ENCODE peak calls at places on chromosomes 6 and 20, in four cellular contexts. F, K, L and M are unnamed samples.

GRCh38 chr6:169863149-169863525 is 111.7 kb downstream of the ERMARD start:
- DNase-seq in L (no peak), F (no peak), K (no peak), M (no peak)

GRCh38 chr6:7540595-7540994 is 876 bp upstream of the DSP start:
- DNase-seq in L (no peak), F (no peak), K (no peak), M (peak; percentile 19)

GRCh38 chr6:35487653-35488516 is 9.0 kb downstream of the TEAD3 start:
- DNase-seq in K (peak; percentile 54), L (no peak), F (no peak), M (peak; percentile 74)

GRCh38 chr6:36349240-36349639 is 12.6 kb upstream of the BNIP5 start:
- DNase-seq in K (no peak), L (peak; percentile 65), F (no peak), M (no peak)

GRCh38 chr6:113842165-113842564 is 15.0 kb upstream of the MARCKS start:
- DNase-seq in F (no peak), L (no peak), K (peak; percentile 74), M (no peak)

GRCh38 chr6:33126101-33126714 is 50.4 kb downstream of the HLA-DPB1 start:
- DNase-seq in F (no peak), L (peak; percentile 79), K (peak; percentile 12), M (peak; percentile 51)

GRCh38 chr6:146433881-146434741 is 109.5 kb upstream of the RAB32 start:
- DNase-seq in L (no peak), F (no peak), K (no peak), M (peak; percentile 52)

GRCh38 chr20:23047738-23048214 is 1.7 kb downstream of the THBD start:
- DNase-seq in F (no peak), L (no peak), K (no peak), M (no peak)

GRCh38 chr6:46324706-46325105 is 153.9 kb upstream of the ENPP5 start:
- DNase-seq in F (no peak), K (no peak), L (no peak), M (no peak)

GRCh38 chr6:70108230-70108629 is 194.7 kb downstream of the COL9A1 start:
- DNase-seq in F (peak; percentile 21), L (peak; percentile 55), K (peak; percentile 35), M (peak; percentile 28)

GRCh38 chr20:41011551-41012067 is 17.0 kb upstream of the TOP1 start:
- DNase-seq in L (no peak), K (no peak), F (peak; percentile 95), M (no peak)

GRCh38 chr20:5923493-5923892 is 26.8 kb downstream of the TRMT6 start:
- DNase-seq in K (no peak), L (no peak), F (no peak), M (no peak)

GRCh38 chr20:63191400-63191799 is 24.5 kb downstream of the YTHDF1 start:
- DNase-seq in L (no peak), F (no peak), K (peak; percentile 19), M (no peak)

GRCh38 chr20:19832875-19833274 is 74.8 kb downstream of the RIN2 start:
- DNase-seq in F (no peak), K (no peak), L (no peak), M (no peak)

GRCh38 chr6:79913369-79913768 is 34.0 kb downstream of the ELOVL4 start:
- DNase-seq in F (no peak), K (no peak), L (no peak), M (peak; percentile 12)

GRCh38 chr6:167759912-167760311 is 66.8 kb upstream of the AFDN start:
- DNase-seq in F (no peak), L (no peak), K (no peak), M (no peak)

GRCh38 chr20:50346372-50347347 is 156.0 kb downstream of the CEBPB start:
- DNase-seq in L (no peak), F (no peak), K (peak; percentile 92), M (peak; percentile 82)

GRCh38 chr6:137087902-137088301 is 43.1 kb upstream of the IL20RA start:
- DNase-seq in L (no peak), F (no peak), K (no peak), M (no peak)

GRCh38 chr20:62536731-62537401 is 61.1 kb upstream of the GATA5 start:
- DNase-seq in L (no peak), K (peak; percentile 12), F (no peak), M (no peak)

GRCh38 chr6:122580731-122581130 is 29.5 kb upstream of the PKIB start:
- DNase-seq in L (peak; percentile 10), K (no peak), F (no peak), M (no peak)

GRCh38 chr20:48530957-48531356 is 296.8 kb downstream of the PREX1 start:
- DNase-seq in K (no peak), F (no peak), L (no peak), M (no peak)

GRCh38 chr20:41507851-41508250 is 110.3 kb downstream of the CHD6 start:
- DNase-seq in F (no peak), K (no peak), L (no peak), M (no peak)

GRCh38 chr6:105318660-105319059 is 84.2 kb downstream of the PREP start:
- DNase-seq in K (peak; percentile 51), L (no peak), F (no peak), M (no peak)

GRCh38 chr20:13877789-13878188 is 93.0 kb downstream of the NDUFAF5 start:
- DNase-seq in K (no peak), F (no peak), L (no peak), M (no peak)

GRCh38 chr20:38164624-38165088 is 414 bp downstream of the TGM2 start:
- DNase-seq in F (no peak), K (no peak), L (no peak), M (no peak)

GRCh38 chr20:38164069-38164468 is 1.0 kb downstream of the TGM2 start:
- DNase-seq in F (no peak), L (no peak), K (no peak), M (no peak)

GRCh38 chr20:38165966-38166706 is 1.1 kb upstream of the TGM2 start:
- DNase-seq in L (no peak), F (no peak), K (peak; percentile 35), M (no peak)

GRCh38 chr20:38166707-38167233 is 1.7 kb upstream of the TGM2 start:
- DNase-seq in L (no peak), K (no peak), F (no peak), M (no peak)

GRCh38 chr20:38165089-38165965 is at the start of gene TGM2:
- DNase-seq in K (peak; percentile 69), L (peak; percentile 92), F (peak; percentile 32), M (peak; percentile 92)
- H3K9ac ChIP-seq in K (peak within 1 kb of the TSS; percentile 64), L (peak within 1 kb of the TSS; percentile 67), F (no peak within 1 kb of the TSS), M (peak within 1 kb of the TSS; percentile 70)

GRCh38 chr6:14681699-14682487 is 564.0 kb upstream of the JARID2 start:
- DNase-seq in L (no peak), K (no peak), F (no peak), M (no peak)

GRCh38 chr6:14676977-14677781 is 559.6 kb downstream of the CD83 start:
- DNase-seq in L (no peak), K (no peak), F (no peak), M (no peak)

DNA sequence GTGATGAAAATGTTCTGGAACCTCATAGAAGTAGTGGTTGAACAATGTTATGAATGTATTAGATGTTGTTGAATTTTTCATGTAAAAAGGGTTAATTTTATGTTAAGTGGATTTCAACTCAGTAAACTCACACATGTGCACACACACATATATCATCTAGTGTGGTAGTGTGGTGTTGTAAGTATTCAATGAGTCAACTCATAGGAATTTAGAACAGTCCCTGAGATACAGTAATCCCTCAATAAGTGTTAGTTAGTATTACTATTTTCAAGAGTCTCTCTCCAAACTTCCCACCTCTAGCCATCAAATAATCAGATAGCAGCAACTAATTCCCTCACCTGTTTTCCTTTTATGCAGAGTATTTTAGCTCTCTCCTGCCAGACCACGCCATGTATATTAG is 563.0 kb upstream of the JARID2 start:
- DNase-seq in K (peak; percentile 83), F (no peak), L (no peak), M (no peak)
- TF ChIP-seq RCOR1 in K (no peak), F (no peak), L (no peak), M (no peak)

GRCh38 chr6:151682922-151683321 is 124.6 kb upstream of the ESR1 start:
- DNase-seq in F (no peak), L (no peak), K (no peak), M (no peak)
- TF ChIP-seq CTCF in F (no peak), L (no peak), K (no peak), M (no peak)

DNA sequence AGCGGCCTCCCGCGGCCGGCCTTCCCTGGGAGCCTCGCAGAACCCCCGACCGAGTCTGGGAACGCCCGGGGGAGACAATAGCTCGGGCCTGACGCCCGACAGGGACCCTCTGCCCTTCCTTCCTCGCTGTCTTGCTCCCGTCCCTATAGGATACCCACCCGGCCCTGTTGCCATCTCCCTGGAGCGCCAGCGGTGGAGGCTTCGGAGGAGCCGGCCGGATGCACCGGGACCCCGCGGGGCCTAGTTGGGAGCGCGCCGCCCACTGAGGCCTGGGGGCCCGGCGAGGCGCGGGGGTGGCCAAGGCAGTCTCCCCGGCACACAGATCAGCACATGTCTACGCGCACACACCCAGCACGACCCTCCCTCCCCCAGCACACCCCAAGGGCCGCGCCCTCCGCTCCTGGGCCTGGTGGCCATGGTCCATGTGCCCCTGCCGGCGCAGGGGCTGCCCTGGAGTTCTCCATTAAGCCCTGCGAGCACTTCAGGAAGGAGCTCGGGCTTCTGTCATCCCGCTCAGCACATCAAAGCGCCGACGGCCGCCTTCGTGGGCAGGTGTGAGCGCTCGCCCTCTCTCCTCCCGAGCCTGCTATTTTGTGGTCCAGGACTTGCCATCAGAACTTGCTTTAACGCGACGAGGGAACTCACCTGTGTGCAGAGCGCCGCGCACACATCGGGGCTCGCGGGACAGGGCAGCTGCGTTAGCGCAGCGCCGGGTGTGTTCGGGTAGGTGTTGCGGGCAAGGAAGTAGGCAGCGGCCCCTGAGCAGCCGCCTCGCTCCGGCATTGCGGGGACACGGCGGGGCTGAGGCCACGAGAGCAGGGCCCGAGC is 3.7 kb downstream of the FOXF2 start:
- DNase-seq in L (no peak), F (no peak), K (no peak), M (no peak)
- H3K9ac ChIP-seq in L (no peak overlapping the region), F (no peak overlapping the region), K (peak overlapping the region; percentile 88), M (no peak overlapping the region)

DNA sequence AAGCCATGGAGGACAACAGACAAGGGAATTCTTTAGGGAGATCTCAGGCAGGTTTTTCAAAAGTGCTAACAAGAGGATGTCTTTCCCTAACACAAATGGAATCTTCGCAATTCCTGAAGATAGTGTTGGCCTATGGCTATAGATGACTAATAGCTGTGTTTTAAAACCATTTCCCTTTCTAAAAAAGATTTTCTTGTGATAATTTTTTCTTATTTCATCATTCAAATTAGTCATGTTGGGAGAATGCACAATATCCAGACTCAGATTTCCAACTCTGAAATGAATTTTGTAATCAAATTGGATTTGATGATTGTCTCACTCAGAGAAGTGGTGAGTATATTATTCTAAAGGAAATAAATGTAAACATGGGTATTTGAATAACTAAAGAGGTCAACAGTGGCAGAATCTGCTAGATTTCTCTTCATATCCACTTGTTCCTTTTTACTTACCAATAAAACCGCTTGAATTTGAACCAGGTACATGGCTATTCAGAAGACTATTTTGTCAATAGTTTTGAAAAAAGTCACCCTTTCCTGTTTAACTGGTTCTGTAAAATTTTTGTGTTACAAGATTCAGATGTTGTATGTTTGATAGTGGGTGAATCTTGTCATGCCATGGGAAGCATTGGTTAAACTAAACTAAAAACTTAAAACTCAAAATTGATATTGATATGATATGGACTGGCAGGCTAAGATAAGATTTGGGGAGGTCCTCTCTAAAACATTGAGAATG is 1223.7 kb upstream of the EYS start:
- DNase-seq in F (no peak), L (no peak), K (peak; percentile 12), M (no peak)
- TF ChIP-seq RCOR1 in F (no peak), L (no peak), K (no peak), M (no peak)